ENCODE peak calls at places on chromosome 10, in ten cellular contexts. One of them, this sample, is unnamed.

GRCh38 chr10:76080406-76080805 is 649.0 kb downstream of the LRMDA start:
- DNase-seq in pancreas: no peak
- DNase-seq in aorta: no peak
- DNase-seq in neuronal stem cell: no peak
- DNase-seq in OCI-LY7: no peak
- DNase-seq in CD4-positive, CD25-positive, alpha-beta regulatory T cell: no peak
- DNase-seq in AG04450: peak; percentile 50
- DNase-seq in astrocyte: peak; percentile 82
- DNase-seq in right lobe of liver: no peak
- DNase-seq in tibial nerve: no peak
- DNase-seq in this sample: no peak

GRCh38 chr10:67837519-67838314 is at the start of gene DNAJC12:
- DNase-seq in pancreas: no peak
- DNase-seq in aorta: no peak
- DNase-seq in neuronal stem cell: no peak
- DNase-seq in OCI-LY7: peak; percentile 79
- DNase-seq in CD4-positive, CD25-positive, alpha-beta regulatory T cell: peak; percentile 49
- DNase-seq in AG04450: peak; percentile 30
- DNase-seq in astrocyte: peak; percentile 59
- DNase-seq in right lobe of liver: no peak
- DNase-seq in tibial nerve: no peak
- DNase-seq in this sample: no peak

GRCh38 chr10:111785921-111786320 is 397.6 kb downstream of the GPAM start:
- DNase-seq in pancreas: no peak
- DNase-seq in aorta: no peak
- DNase-seq in neuronal stem cell: no peak
- DNase-seq in OCI-LY7: no peak
- DNase-seq in CD4-positive, CD25-positive, alpha-beta regulatory T cell: no peak
- DNase-seq in AG04450: no peak
- DNase-seq in astrocyte: no peak
- DNase-seq in right lobe of liver: no peak
- DNase-seq in tibial nerve: no peak
- DNase-seq in this sample: no peak

GRCh38 chr10:29795856-29796255 is 161.1 kb upstream of the SVIL start:
- DNase-seq in pancreas: no peak
- DNase-seq in aorta: no peak
- DNase-seq in neuronal stem cell: no peak
- DNase-seq in OCI-LY7: no peak
- DNase-seq in CD4-positive, CD25-positive, alpha-beta regulatory T cell: no peak
- DNase-seq in AG04450: no peak
- DNase-seq in astrocyte: peak; percentile 75
- DNase-seq in right lobe of liver: no peak
- DNase-seq in tibial nerve: no peak
- DNase-seq in this sample: peak; percentile 45

GRCh38 chr10:64397125-64397524 is 875.9 kb downstream of the REEP3 start:
- DNase-seq in pancreas: no peak
- DNase-seq in aorta: no peak
- DNase-seq in neuronal stem cell: no peak
- DNase-seq in OCI-LY7: no peak
- DNase-seq in CD4-positive, CD25-positive, alpha-beta regulatory T cell: no peak
- DNase-seq in AG04450: no peak
- DNase-seq in astrocyte: no peak
- DNase-seq in right lobe of liver: no peak
- DNase-seq in tibial nerve: no peak
- DNase-seq in this sample: no peak

GRCh38 chr10:70680899-70681730 is 8.8 kb downstream of the ADAMTS14 start:
- DNase-seq in pancreas: no peak
- DNase-seq in aorta: no peak
- DNase-seq in neuronal stem cell: no peak
- DNase-seq in OCI-LY7: no peak
- DNase-seq in CD4-positive, CD25-positive, alpha-beta regulatory T cell: no peak
- DNase-seq in AG04450: no peak
- DNase-seq in astrocyte: no peak
- DNase-seq in right lobe of liver: no peak
- DNase-seq in tibial nerve: no peak
- DNase-seq in this sample: no peak

GRCh38 chr10:93346060-93346459 is 136.1 kb downstream of the MYOF start:
- DNase-seq in pancreas: no peak
- DNase-seq in aorta: no peak
- DNase-seq in neuronal stem cell: no peak
- DNase-seq in OCI-LY7: no peak
- DNase-seq in CD4-positive, CD25-positive, alpha-beta regulatory T cell: no peak
- DNase-seq in AG04450: no peak
- DNase-seq in astrocyte: no peak
- DNase-seq in right lobe of liver: no peak
- DNase-seq in tibial nerve: no peak
- DNase-seq in this sample: no peak

GRCh38 chr10:24541239-24541753 is 182.4 kb downstream of the ARHGAP21 start:
- DNase-seq in pancreas: no peak
- DNase-seq in aorta: no peak
- DNase-seq in neuronal stem cell: no peak
- DNase-seq in OCI-LY7: no peak
- DNase-seq in CD4-positive, CD25-positive, alpha-beta regulatory T cell: no peak
- DNase-seq in AG04450: no peak
- DNase-seq in astrocyte: no peak
- DNase-seq in right lobe of liver: no peak
- DNase-seq in tibial nerve: no peak
- DNase-seq in this sample: no peak

GRCh38 chr10:46171661-46172060 is 115.1 kb upstream of the ANTXRL start:
- DNase-seq in pancreas: no peak
- DNase-seq in aorta: no peak
- DNase-seq in neuronal stem cell: no peak
- DNase-seq in OCI-LY7: no peak
- DNase-seq in CD4-positive, CD25-positive, alpha-beta regulatory T cell: no peak
- DNase-seq in AG04450: no peak
- DNase-seq in astrocyte: no peak
- DNase-seq in right lobe of liver: no peak
- DNase-seq in tibial nerve: no peak
- DNase-seq in this sample: no peak

GRCh38 chr10:103930449-103930848 is 12.5 kb upstream of the STN1 start:
- DNase-seq in pancreas: no peak
- DNase-seq in aorta: no peak
- DNase-seq in neuronal stem cell: no peak
- DNase-seq in OCI-LY7: no peak
- DNase-seq in CD4-positive, CD25-positive, alpha-beta regulatory T cell: no peak
- DNase-seq in AG04450: no peak
- DNase-seq in astrocyte: no peak
- DNase-seq in right lobe of liver: no peak
- DNase-seq in tibial nerve: no peak
- DNase-seq in this sample: no peak

GRCh38 chr10:67079126-67079525 is 153.3 kb downstream of the LRRTM3 start:
- DNase-seq in pancreas: peak; percentile 75
- DNase-seq in aorta: no peak
- DNase-seq in neuronal stem cell: no peak
- DNase-seq in OCI-LY7: no peak
- DNase-seq in CD4-positive, CD25-positive, alpha-beta regulatory T cell: no peak
- DNase-seq in AG04450: no peak
- DNase-seq in astrocyte: no peak
- DNase-seq in right lobe of liver: no peak
- DNase-seq in tibial nerve: peak; percentile 14
- DNase-seq in this sample: no peak

DNA sequence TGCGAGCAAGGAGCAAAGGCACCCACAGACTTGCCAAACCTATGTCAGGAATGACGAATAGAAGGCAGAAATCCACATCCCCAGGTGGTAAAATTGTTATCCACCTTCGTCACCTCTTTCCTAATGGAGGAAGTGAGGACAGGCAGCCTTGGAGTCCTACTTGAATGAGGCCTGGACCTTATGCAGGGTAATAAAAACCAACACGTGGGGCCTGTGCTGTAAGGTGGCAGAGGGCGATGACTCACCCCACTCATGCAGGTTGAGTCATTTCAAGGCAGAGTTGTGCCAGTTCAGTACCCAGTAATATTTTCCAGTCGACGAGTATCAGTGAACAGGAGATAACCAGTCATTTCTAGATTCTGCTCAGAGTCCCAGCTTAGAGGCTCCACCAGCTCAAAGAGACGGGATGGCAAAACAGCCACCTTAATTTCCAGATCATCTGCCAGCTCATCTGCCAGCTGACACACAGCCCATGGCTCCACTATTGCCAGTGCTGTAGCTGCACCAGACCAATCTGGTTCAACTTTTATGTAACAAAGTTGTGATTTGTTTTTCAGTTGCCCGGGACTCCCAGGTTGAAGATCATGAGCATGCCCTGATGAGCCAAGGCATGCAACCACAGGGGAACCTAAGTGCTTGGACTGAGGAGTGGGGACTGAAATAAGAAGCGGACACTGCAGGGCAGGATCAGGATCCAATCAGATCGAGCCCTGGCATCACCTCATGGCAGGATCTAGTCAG is 176.2 kb upstream of the ITGB1 start:
- DNase-seq in pancreas: no peak
- DNase-seq in aorta: peak; percentile 78
- DNase-seq in neuronal stem cell: no peak
- DNase-seq in OCI-LY7: no peak
- DNase-seq in CD4-positive, CD25-positive, alpha-beta regulatory T cell: peak; percentile 95
- DNase-seq in AG04450: no peak
- DNase-seq in astrocyte: peak; percentile 98
- DNase-seq in right lobe of liver: no peak
- DNase-seq in tibial nerve: no peak
- DNase-seq in this sample: peak; percentile 100
- H3K27ac ChIP-seq in pancreas: peak overlapping the region; percentile 81
- H3K27ac ChIP-seq in aorta: no peak overlapping the region
- H3K27ac ChIP-seq in neuronal stem cell: no peak overlapping the region
- H3K27ac ChIP-seq in OCI-LY7: no peak overlapping the region
- H3K27ac ChIP-seq in CD4-positive, CD25-positive, alpha-beta regulatory T cell: peak overlapping the region; percentile 99
- H3K27ac ChIP-seq in AG04450: no peak overlapping the region
- H3K27ac ChIP-seq in astrocyte: peak overlapping the region; percentile 84
- H3K27ac ChIP-seq in right lobe of liver: no peak overlapping the region
- H3K27ac ChIP-seq in tibial nerve: no peak overlapping the region
- H3K27ac ChIP-seq in this sample: peak overlapping the region; percentile 77

DNA sequence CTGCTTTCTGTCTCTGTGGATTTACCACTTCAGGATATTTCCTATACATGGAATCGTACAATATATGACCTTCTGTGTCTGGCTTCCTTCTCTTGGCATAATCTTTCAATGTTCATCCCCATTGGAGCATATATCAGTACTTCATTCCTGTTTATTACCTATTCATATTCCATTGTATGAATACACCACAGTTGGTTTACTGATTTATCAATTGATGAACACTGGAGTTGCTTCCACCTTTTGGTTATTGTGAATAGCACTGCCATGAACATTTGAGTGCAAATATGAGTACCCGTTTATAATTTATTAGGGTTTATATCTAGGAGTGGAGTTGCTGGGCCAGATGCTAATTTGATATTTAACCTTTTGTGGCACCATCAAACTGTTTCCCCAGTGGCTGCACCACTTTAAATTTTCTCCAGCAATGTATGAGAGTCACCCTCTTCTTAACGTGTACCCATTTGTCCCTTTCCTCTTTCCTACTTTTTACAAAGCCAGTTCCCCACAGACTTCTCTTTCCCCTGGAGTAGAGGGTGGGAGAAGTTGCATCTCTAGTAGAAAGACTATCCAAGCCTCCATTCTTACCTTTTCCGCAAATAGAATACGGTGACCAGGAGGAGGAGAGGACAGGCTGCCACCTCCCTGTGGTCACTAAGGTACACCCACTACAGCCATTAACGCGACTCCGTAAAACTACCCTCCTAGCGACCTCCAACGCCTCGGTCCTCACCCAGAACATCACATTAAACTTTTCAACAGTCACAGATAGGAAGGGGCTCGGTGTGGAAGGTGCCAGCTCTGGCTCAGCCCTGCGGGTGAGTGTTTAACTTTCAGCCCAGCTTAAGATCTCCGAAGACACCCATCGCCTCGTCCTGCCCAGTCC is 25.6 kb downstream of the SCD start:
- DNase-seq in pancreas: no peak
- DNase-seq in aorta: no peak
- DNase-seq in neuronal stem cell: no peak
- DNase-seq in OCI-LY7: no peak
- DNase-seq in CD4-positive, CD25-positive, alpha-beta regulatory T cell: no peak
- DNase-seq in AG04450: no peak
- DNase-seq in astrocyte: no peak
- DNase-seq in right lobe of liver: no peak
- DNase-seq in tibial nerve: no peak
- DNase-seq in this sample: no peak
- H3K27ac ChIP-seq in pancreas: peak overlapping the region; percentile 95
- H3K27ac ChIP-seq in aorta: peak overlapping the region; percentile 68
- H3K27ac ChIP-seq in neuronal stem cell: peak overlapping the region; percentile 97
- H3K27ac ChIP-seq in OCI-LY7: peak overlapping the region; percentile 71
- H3K27ac ChIP-seq in CD4-positive, CD25-positive, alpha-beta regulatory T cell: peak overlapping the region; percentile 73
- H3K27ac ChIP-seq in AG04450: peak overlapping the region; percentile 100
- H3K27ac ChIP-seq in astrocyte: peak overlapping the region; percentile 100
- H3K27ac ChIP-seq in right lobe of liver: peak overlapping the region; percentile 100
- H3K27ac ChIP-seq in tibial nerve: peak overlapping the region; percentile 94
- H3K27ac ChIP-seq in this sample: peak overlapping the region; percentile 100

GRCh38 chr10:71706216-71707121 is 13.1 kb downstream of the C10orf105 start:
- DNase-seq in pancreas: no peak
- DNase-seq in aorta: no peak
- DNase-seq in neuronal stem cell: no peak
- DNase-seq in OCI-LY7: no peak
- DNase-seq in CD4-positive, CD25-positive, alpha-beta regulatory T cell: no peak
- DNase-seq in AG04450: no peak
- DNase-seq in astrocyte: no peak
- DNase-seq in right lobe of liver: no peak
- DNase-seq in tibial nerve: no peak
- DNase-seq in this sample: no peak
- H3K27ac ChIP-seq in pancreas: no peak overlapping the region
- H3K27ac ChIP-seq in aorta: no peak overlapping the region
- H3K27ac ChIP-seq in neuronal stem cell: no peak overlapping the region
- H3K27ac ChIP-seq in OCI-LY7: no peak overlapping the region
- H3K27ac ChIP-seq in CD4-positive, CD25-positive, alpha-beta regulatory T cell: no peak overlapping the region
- H3K27ac ChIP-seq in AG04450: no peak overlapping the region
- H3K27ac ChIP-seq in astrocyte: no peak overlapping the region
- H3K27ac ChIP-seq in right lobe of liver: no peak overlapping the region
- H3K27ac ChIP-seq in tibial nerve: no peak overlapping the region
- H3K27ac ChIP-seq in this sample: no peak overlapping the region

GRCh38 chr10:102405632-102406031 is 10.1 kb downstream of the NFKB2 start:
- DNase-seq in pancreas: no peak
- DNase-seq in aorta: no peak
- DNase-seq in neuronal stem cell: no peak
- DNase-seq in OCI-LY7: no peak
- DNase-seq in CD4-positive, CD25-positive, alpha-beta regulatory T cell: no peak
- DNase-seq in AG04450: no peak
- DNase-seq in astrocyte: no peak
- DNase-seq in right lobe of liver: no peak
- DNase-seq in tibial nerve: no peak
- DNase-seq in this sample: no peak

GRCh38 chr10:102404361-102405107 is 9.0 kb downstream of the NFKB2 start:
- DNase-seq in pancreas: no peak
- DNase-seq in aorta: peak; percentile 29
- DNase-seq in neuronal stem cell: no peak
- DNase-seq in OCI-LY7: no peak
- DNase-seq in CD4-positive, CD25-positive, alpha-beta regulatory T cell: no peak
- DNase-seq in AG04450: no peak
- DNase-seq in astrocyte: no peak
- DNase-seq in right lobe of liver: no peak
- DNase-seq in tibial nerve: no peak
- DNase-seq in this sample: no peak

GRCh38 chr10:102407641-102407943 is 11.0 kb downstream of the PSD start:
- DNase-seq in pancreas: no peak
- DNase-seq in aorta: no peak
- DNase-seq in neuronal stem cell: no peak
- DNase-seq in OCI-LY7: no peak
- DNase-seq in CD4-positive, CD25-positive, alpha-beta regulatory T cell: no peak
- DNase-seq in AG04450: no peak
- DNase-seq in astrocyte: no peak
- DNase-seq in right lobe of liver: no peak
- DNase-seq in tibial nerve: no peak
- DNase-seq in this sample: no peak

GRCh38 chr10:102403115-102403514 is 7.6 kb downstream of the NFKB2 start:
- DNase-seq in pancreas: peak; percentile 55
- DNase-seq in aorta: no peak
- DNase-seq in neuronal stem cell: no peak
- DNase-seq in OCI-LY7: no peak
- DNase-seq in CD4-positive, CD25-positive, alpha-beta regulatory T cell: no peak
- DNase-seq in AG04450: no peak
- DNase-seq in astrocyte: no peak
- DNase-seq in right lobe of liver: no peak
- DNase-seq in tibial nerve: no peak
- DNase-seq in this sample: no peak

GRCh38 chr10:102405108-102405561 is 9.6 kb downstream of the NFKB2 start:
- DNase-seq in pancreas: peak; percentile 56
- DNase-seq in aorta: no peak
- DNase-seq in neuronal stem cell: no peak
- DNase-seq in OCI-LY7: no peak
- DNase-seq in CD4-positive, CD25-positive, alpha-beta regulatory T cell: no peak
- DNase-seq in AG04450: no peak
- DNase-seq in astrocyte: no peak
- DNase-seq in right lobe of liver: no peak
- DNase-seq in tibial nerve: no peak
- DNase-seq in this sample: no peak
- H3K27ac ChIP-seq in pancreas: no peak overlapping the region
- H3K27ac ChIP-seq in aorta: no peak overlapping the region
- H3K27ac ChIP-seq in neuronal stem cell: no peak overlapping the region
- H3K27ac ChIP-seq in OCI-LY7: no peak overlapping the region
- H3K27ac ChIP-seq in CD4-positive, CD25-positive, alpha-beta regulatory T cell: no peak overlapping the region
- H3K27ac ChIP-seq in AG04450: no peak overlapping the region
- H3K27ac ChIP-seq in astrocyte: no peak overlapping the region
- H3K27ac ChIP-seq in right lobe of liver: no peak overlapping the region
- H3K27ac ChIP-seq in tibial nerve: no peak overlapping the region
- H3K27ac ChIP-seq in this sample: no peak overlapping the region